ENCODE peak calls at places on chromosomes 4 and X, in eight cellular contexts. One of them, this sample, is unnamed.

GRCh38 chrX:69096963-69097362 is 68.3 kb downstream of the PJA1 start:
- DNase-seq in HepG2: no peak
- DNase-seq in GM23338: no peak
- DNase-seq in sigmoid colon: no peak
- DNase-seq in upper lobe of left lung: no peak
- DNase-seq in GM12892: no peak
- DNase-seq in spleen: no peak
- DNase-seq in breast epithelium: no peak
- DNase-seq in this sample: no peak

GRCh38 chr4:184170996-184171395 is 46.7 kb downstream of the ENPP6 start:
- DNase-seq in HepG2: no peak
- DNase-seq in GM23338: peak
- DNase-seq in sigmoid colon: no peak
- DNase-seq in upper lobe of left lung: no peak
- DNase-seq in GM12892: no peak
- DNase-seq in spleen: no peak
- DNase-seq in breast epithelium: no peak
- DNase-seq in this sample: no peak

GRCh38 chrX:150099316-150099715 is 161.0 kb upstream of the EOLA2 start:
- DNase-seq in HepG2: no peak
- DNase-seq in GM23338: no peak
- DNase-seq in sigmoid colon: no peak
- DNase-seq in upper lobe of left lung: no peak
- DNase-seq in GM12892: no peak
- DNase-seq in spleen: no peak
- DNase-seq in breast epithelium: no peak
- DNase-seq in this sample: no peak

GRCh38 chrX:462853-463252 is 76.1 kb upstream of the PPP2R3B start:
- DNase-seq in HepG2: no peak
- DNase-seq in GM23338: no peak
- DNase-seq in sigmoid colon: no peak
- DNase-seq in upper lobe of left lung: no peak
- DNase-seq in GM12892: no peak
- DNase-seq in spleen: peak
- DNase-seq in breast epithelium: no peak
- DNase-seq in this sample: no peak

GRCh38 chr4:5963611-5964010 is 54.6 kb downstream of the C4orf50 start:
- DNase-seq in HepG2: no peak
- DNase-seq in GM23338: peak
- DNase-seq in sigmoid colon: no peak
- DNase-seq in upper lobe of left lung: no peak
- DNase-seq in GM12892: no peak
- DNase-seq in spleen: no peak
- DNase-seq in breast epithelium: no peak
- DNase-seq in this sample: no peak

GRCh38 chr4:121554377-121554776 is 142.4 kb downstream of the ANXA5 start:
- DNase-seq in HepG2: no peak
- DNase-seq in GM23338: no peak
- DNase-seq in sigmoid colon: no peak
- DNase-seq in upper lobe of left lung: no peak
- DNase-seq in GM12892: no peak
- DNase-seq in spleen: no peak
- DNase-seq in breast epithelium: no peak
- DNase-seq in this sample: no peak

GRCh38 chr4:156999175-156999517 is 27.5 kb upstream of the PDGFC start:
- DNase-seq in HepG2: peak
- DNase-seq in GM23338: peak
- DNase-seq in sigmoid colon: no peak
- DNase-seq in upper lobe of left lung: peak
- DNase-seq in GM12892: no peak
- DNase-seq in spleen: no peak
- DNase-seq in breast epithelium: peak
- DNase-seq in this sample: no peak

GRCh38 chr4:1305781-1306455 is 16.2 kb downstream of the MAEA start:
- DNase-seq in HepG2: no peak
- DNase-seq in GM23338: no peak
- DNase-seq in sigmoid colon: no peak
- DNase-seq in upper lobe of left lung: no peak
- DNase-seq in GM12892: no peak
- DNase-seq in spleen: peak
- DNase-seq in breast epithelium: no peak
- DNase-seq in this sample: no peak

GRCh38 chrX:72255445-72255844 is 16.6 kb upstream of the ERCC6L start:
- DNase-seq in HepG2: no peak
- DNase-seq in GM23338: peak
- DNase-seq in sigmoid colon: no peak
- DNase-seq in upper lobe of left lung: peak
- DNase-seq in GM12892: no peak
- DNase-seq in spleen: no peak
- DNase-seq in breast epithelium: no peak
- DNase-seq in this sample: no peak

GRCh38 chr4:168845897-168846296 is 164.2 kb downstream of the CBR4 start:
- DNase-seq in HepG2: peak
- DNase-seq in GM23338: no peak
- DNase-seq in sigmoid colon: no peak
- DNase-seq in upper lobe of left lung: no peak
- DNase-seq in GM12892: no peak
- DNase-seq in spleen: no peak
- DNase-seq in breast epithelium: no peak
- DNase-seq in this sample: no peak

GRCh38 chrX:672931-673330 is 42.3 kb downstream of the SHOX start:
- DNase-seq in HepG2: no peak
- DNase-seq in GM23338: no peak
- DNase-seq in sigmoid colon: no peak
- DNase-seq in upper lobe of left lung: no peak
- DNase-seq in GM12892: no peak
- DNase-seq in spleen: no peak
- DNase-seq in breast epithelium: no peak
- DNase-seq in this sample: no peak

GRCh38 chr4:73620115-73620792 is at the start of gene RASSF6:
- DNase-seq in HepG2: no peak
- DNase-seq in GM23338: peak
- DNase-seq in sigmoid colon: no peak
- DNase-seq in upper lobe of left lung: peak
- DNase-seq in GM12892: no peak
- DNase-seq in spleen: peak
- DNase-seq in breast epithelium: peak
- DNase-seq in this sample: no peak

GRCh38 chr4:4866833-4867744 is 7.6 kb downstream of the MSX1 start:
- DNase-seq in HepG2: no peak
- DNase-seq in GM23338: peak
- DNase-seq in sigmoid colon: no peak
- DNase-seq in upper lobe of left lung: no peak
- DNase-seq in GM12892: no peak
- DNase-seq in spleen: no peak
- DNase-seq in breast epithelium: no peak
- DNase-seq in this sample: no peak

GRCh38 chr4:2468464-2469191 is at the start of gene RNF4:
- DNase-seq in HepG2: peak
- DNase-seq in GM23338: peak
- DNase-seq in sigmoid colon: peak
- DNase-seq in upper lobe of left lung: peak
- DNase-seq in GM12892: peak
- DNase-seq in spleen: peak
- DNase-seq in breast epithelium: peak
- DNase-seq in this sample: peak
- TF ChIP-seq POLR2AphosphoS5 in HepG2: peak
- TF ChIP-seq POLR2AphosphoS5 in GM23338: peak
- TF ChIP-seq POLR2AphosphoS5 in sigmoid colon: peak
- TF ChIP-seq POLR2AphosphoS5 in upper lobe of left lung: peak
- TF ChIP-seq POLR2AphosphoS5 in GM12892: no peak
- TF ChIP-seq POLR2AphosphoS5 in spleen: peak
- TF ChIP-seq POLR2AphosphoS5 in breast epithelium: peak
- TF ChIP-seq POLR2AphosphoS5 in this sample: peak

GRCh38 chr4:173929921-173930320 is 353.5 kb downstream of the FBXO8 start:
- DNase-seq in HepG2: no peak
- DNase-seq in GM23338: no peak
- DNase-seq in sigmoid colon: no peak
- DNase-seq in upper lobe of left lung: no peak
- DNase-seq in GM12892: no peak
- DNase-seq in spleen: no peak
- DNase-seq in breast epithelium: no peak
- DNase-seq in this sample: no peak
- TF ChIP-seq POLR2AphosphoS5 in HepG2: no peak
- TF ChIP-seq POLR2AphosphoS5 in GM23338: no peak
- TF ChIP-seq POLR2AphosphoS5 in sigmoid colon: no peak
- TF ChIP-seq POLR2AphosphoS5 in upper lobe of left lung: no peak
- TF ChIP-seq POLR2AphosphoS5 in GM12892: no peak
- TF ChIP-seq POLR2AphosphoS5 in spleen: no peak
- TF ChIP-seq POLR2AphosphoS5 in breast epithelium: no peak
- TF ChIP-seq POLR2AphosphoS5 in this sample: no peak

GRCh38 chr4:41102360-41103092 is 111.8 kb downstream of the APBB2 start:
- DNase-seq in HepG2: no peak
- DNase-seq in GM23338: no peak
- DNase-seq in sigmoid colon: no peak
- DNase-seq in upper lobe of left lung: no peak
- DNase-seq in GM12892: no peak
- DNase-seq in spleen: no peak
- DNase-seq in breast epithelium: no peak
- DNase-seq in this sample: no peak

GRCh38 chr4:41106694-41107419 is 107.5 kb downstream of the APBB2 start:
- DNase-seq in HepG2: no peak
- DNase-seq in GM23338: no peak
- DNase-seq in sigmoid colon: no peak
- DNase-seq in upper lobe of left lung: no peak
- DNase-seq in GM12892: no peak
- DNase-seq in spleen: no peak
- DNase-seq in breast epithelium: no peak
- DNase-seq in this sample: no peak

GRCh38 chr4:41103657-41104056 is 110.7 kb downstream of the APBB2 start:
- DNase-seq in HepG2: no peak
- DNase-seq in GM23338: no peak
- DNase-seq in sigmoid colon: no peak
- DNase-seq in upper lobe of left lung: no peak
- DNase-seq in GM12892: no peak
- DNase-seq in spleen: no peak
- DNase-seq in breast epithelium: no peak
- DNase-seq in this sample: no peak

GRCh38 chr4:41106081-41106480 is 108.3 kb downstream of the APBB2 start:
- DNase-seq in HepG2: no peak
- DNase-seq in GM23338: no peak
- DNase-seq in sigmoid colon: no peak
- DNase-seq in upper lobe of left lung: no peak
- DNase-seq in GM12892: no peak
- DNase-seq in spleen: no peak
- DNase-seq in breast epithelium: no peak
- DNase-seq in this sample: no peak

GRCh38 chr4:41104155-41104554 is 110.2 kb downstream of the APBB2 start:
- DNase-seq in HepG2: no peak
- DNase-seq in GM23338: no peak
- DNase-seq in sigmoid colon: no peak
- DNase-seq in upper lobe of left lung: no peak
- DNase-seq in GM12892: no peak
- DNase-seq in spleen: no peak
- DNase-seq in breast epithelium: no peak
- DNase-seq in this sample: no peak
- TF ChIP-seq POLR2AphosphoS5 in HepG2: no peak
- TF ChIP-seq POLR2AphosphoS5 in GM23338: no peak
- TF ChIP-seq POLR2AphosphoS5 in sigmoid colon: no peak
- TF ChIP-seq POLR2AphosphoS5 in upper lobe of left lung: no peak
- TF ChIP-seq POLR2AphosphoS5 in GM12892: no peak
- TF ChIP-seq POLR2AphosphoS5 in spleen: no peak
- TF ChIP-seq POLR2AphosphoS5 in breast epithelium: no peak
- TF ChIP-seq POLR2AphosphoS5 in this sample: no peak

GRCh38 chr4:78325244-78326187 is 226.1 kb upstream of the ANXA3 start:
- DNase-seq in HepG2: no peak
- DNase-seq in GM23338: no peak
- DNase-seq in sigmoid colon: no peak
- DNase-seq in upper lobe of left lung: no peak
- DNase-seq in GM12892: no peak
- DNase-seq in spleen: no peak
- DNase-seq in breast epithelium: no peak
- DNase-seq in this sample: no peak

GRCh38 chr4:78324625-78325024 is 226.9 kb upstream of the ANXA3 start:
- DNase-seq in HepG2: no peak
- DNase-seq in GM23338: no peak
- DNase-seq in sigmoid colon: no peak
- DNase-seq in upper lobe of left lung: no peak
- DNase-seq in GM12892: no peak
- DNase-seq in spleen: no peak
- DNase-seq in breast epithelium: no peak
- DNase-seq in this sample: no peak

GRCh38 chr4:78323439-78323838 is 228.1 kb upstream of the ANXA3 start:
- DNase-seq in HepG2: no peak
- DNase-seq in GM23338: peak
- DNase-seq in sigmoid colon: no peak
- DNase-seq in upper lobe of left lung: no peak
- DNase-seq in GM12892: no peak
- DNase-seq in spleen: no peak
- DNase-seq in breast epithelium: no peak
- DNase-seq in this sample: no peak

GRCh38 chr4:78320353-78320935 is 231.1 kb upstream of the ANXA3 start:
- DNase-seq in HepG2: peak
- DNase-seq in GM23338: no peak
- DNase-seq in sigmoid colon: no peak
- DNase-seq in upper lobe of left lung: no peak
- DNase-seq in GM12892: no peak
- DNase-seq in spleen: no peak
- DNase-seq in breast epithelium: no peak
- DNase-seq in this sample: no peak

DNA sequence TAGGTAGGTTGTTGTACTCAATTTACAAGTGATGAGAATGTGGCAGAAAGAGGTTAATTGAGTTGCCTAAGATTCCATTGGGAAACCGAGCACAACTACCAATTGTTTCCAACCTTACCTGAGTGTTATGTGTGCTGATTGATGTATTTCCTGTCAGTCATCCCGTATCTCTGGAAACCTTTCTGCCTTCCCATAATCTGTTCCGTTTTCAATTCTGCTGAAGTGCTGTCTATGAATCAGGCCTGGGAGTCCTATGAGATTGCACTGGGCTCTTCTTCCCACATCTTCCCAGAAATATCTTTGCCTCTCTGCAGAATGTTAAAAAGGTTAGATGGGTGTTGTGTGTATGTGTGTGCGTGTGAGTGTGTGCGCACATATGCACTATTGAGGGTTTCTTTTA is 229.5 kb upstream of the ANXA3 start:
- DNase-seq in HepG2: no peak
- DNase-seq in GM23338: no peak
- DNase-seq in sigmoid colon: no peak
- DNase-seq in upper lobe of left lung: no peak
- DNase-seq in GM12892: no peak
- DNase-seq in spleen: no peak
- DNase-seq in breast epithelium: no peak
- DNase-seq in this sample: no peak
- TF ChIP-seq POLR2AphosphoS5 in HepG2: no peak
- TF ChIP-seq POLR2AphosphoS5 in GM23338: no peak
- TF ChIP-seq POLR2AphosphoS5 in sigmoid colon: no peak
- TF ChIP-seq POLR2AphosphoS5 in upper lobe of left lung: no peak
- TF ChIP-seq POLR2AphosphoS5 in GM12892: no peak
- TF ChIP-seq POLR2AphosphoS5 in spleen: no peak
- TF ChIP-seq POLR2AphosphoS5 in breast epithelium: no peak
- TF ChIP-seq POLR2AphosphoS5 in this sample: no peak

This sample was measured in GM12891.